ENCODE peak calls at places on chromosomes 6 and 20, in ten cellular contexts. Y, B, V, G, S, I, T, P, L and C are unnamed samples.

GRCh38 chr6:12577124-12577845 is 139.3 kb upstream of the PHACTR1 start:
- DNase-seq in P (no peak), Y (no peak), I (no peak), L (no peak), V (peak), G (no peak), S (no peak), T (no peak), B (no peak), C (no peak)

GRCh38 chr20:4681441-4681840 is 40.3 kb upstream of the PRND start:
- DNase-seq in G (no peak), P (no peak), I (no peak), Y (no peak), S (no peak), L (no peak), V (no peak), B (no peak), T (no peak), C (no peak)

GRCh38 chr6:133938533-133938932 is 14.5 kb upstream of the TBPL1 start:
- DNase-seq in I (no peak), P (no peak), G (no peak), S (no peak), L (no peak), V (no peak), Y (no peak), T (no peak), B (no peak), C (no peak)

GRCh38 chr20:11443382-11444119 is 474.1 kb upstream of the BTBD3 start:
- DNase-seq in G (no peak), V (no peak), I (no peak), T (no peak), Y (no peak), S (no peak), P (no peak), L (no peak), B (no peak), C (no peak)

GRCh38 chr20:52104546-52105044 is 87.0 kb downstream of the ZFP64 start:
- DNase-seq in B (no peak), I (no peak), P (no peak), Y (no peak), G (no peak), L (no peak), S (no peak), V (peak), T (no peak), C (no peak)

GRCh38 chr6:34491091-34491430 is 25.2 kb downstream of the PACSIN1 start:
- DNase-seq in S (no peak), T (no peak), I (peak), P (peak), V (no peak), B (no peak), L (no peak), G (no peak), Y (no peak), C (no peak)

GRCh38 chr6:36853325-36853724 is 14.1 kb upstream of the CPNE5 start:
- DNase-seq in Y (no peak), V (peak), P (peak), I (peak), G (no peak), S (no peak), T (no peak), L (no peak), B (no peak), C (peak)

GRCh38 chr20:3168079-3168828 is 5.1 kb downstream of the LZTS3 start:
- DNase-seq in T (no peak), I (no peak), L (peak), V (no peak), S (no peak), P (no peak), G (no peak), B (peak), Y (peak), C (peak)

GRCh38 chr20:63686492-63687321 is 9.7 kb upstream of the TNFRSF6B start:
- DNase-seq in V (peak), I (peak), L (peak), G (no peak), T (no peak), Y (peak), P (no peak), B (peak), S (no peak), C (no peak)

GRCh38 chr6:24099181-24099580 is 26.8 kb upstream of the NRSN1 start:
- DNase-seq in L (no peak), S (no peak), Y (no peak), G (peak), T (no peak), B (no peak), P (no peak), V (no peak), I (no peak), C (no peak)

GRCh38 chr6:33414592-33415271 is 3.2 kb downstream of the CUTA start:
- DNase-seq in B (no peak), V (peak), P (peak), T (no peak), L (no peak), I (no peak), S (no peak), Y (no peak), G (no peak), C (no peak)

GRCh38 chr6:129481706-129482105 is 228.3 kb downstream of the ARHGAP18 start:
- DNase-seq in B (no peak), V (peak), L (no peak), T (no peak), S (no peak), Y (no peak), I (no peak), G (no peak), P (no peak), C (no peak)